ENCODE peak calls at places on chromosomes 16 and 17, in eight cellular contexts. F is upper lobe of left lung, P is heart left ventricle, J is IMR-90, O is A549, Q is HCT116, A is body of pancreas, Y is HepG2. C is an unnamed sample.

GRCh38 chr17:17155568-17155967 is 50.6 kb downstream of the PLD6 start:
- ATAC-seq in F (no peak), P (no peak), J (no peak), O (no peak), Q (no peak), A (no peak), Y (peak), C (no peak)

GRCh38 chr16:22962905-22963304 is 148.9 kb downstream of the HS3ST2 start:
- ATAC-seq in F (no peak), P (no peak), J (no peak), O (no peak), Q (no peak), A (no peak), Y (no peak), C (no peak)

GRCh38 chr17:63698381-63698885 is 1.5 kb downstream of the LIMD2 start:
- ATAC-seq in F (no peak), P (no peak), J (no peak), O (no peak), Q (no peak), A (peak), Y (peak), C (no peak)

GRCh38 chr16:88506723-88507122 is 53.6 kb downstream of the ZFPM1 start:
- ATAC-seq in F (no peak), P (no peak), J (no peak), O (no peak), Q (no peak), A (no peak), Y (no peak), C (no peak)

GRCh38 chr17:15185625-15185991 is 79.5 kb downstream of the PMP22 start:
- ATAC-seq in F (peak), P (peak), J (peak), O (no peak), Q (no peak), A (peak), Y (no peak), C (peak)

GRCh38 chr16:83774066-83774465 is 33.7 kb upstream of the HSBP1 start:
- ATAC-seq in F (peak), P (no peak), J (no peak), O (no peak), Q (no peak), A (no peak), Y (no peak), C (no peak)

GRCh38 chr16:86680137-86680536 is 101.8 kb downstream of the FOXL1 start:
- ATAC-seq in F (peak), P (peak), J (peak), O (no peak), Q (no peak), A (no peak), Y (no peak), C (no peak)

GRCh38 chr16:54750249-54750648 is 180.4 kb upstream of the IRX5 start:
- ATAC-seq in F (no peak), P (no peak), J (no peak), O (no peak), Q (no peak), A (no peak), Y (no peak), C (no peak)

GRCh38 chr17:59762022-59762825 is 54.8 kb downstream of the VMP1 start:
- ATAC-seq in F (no peak), P (no peak), J (peak), O (no peak), Q (peak), A (peak), Y (no peak), C (no peak)

GRCh38 chr17:1966274-1967086 is 58.7 kb downstream of the RTN4RL1 start:
- ATAC-seq in F (no peak), P (no peak), J (peak), O (peak), Q (no peak), A (peak), Y (no peak), C (no peak)

GRCh38 chr17:33686171-33686570 is 393.1 kb upstream of the ASIC2 start:
- ATAC-seq in F (peak), P (no peak), J (no peak), O (no peak), Q (no peak), A (no peak), Y (no peak), C (no peak)

GRCh38 chr17:17509601-17510425 is 13.6 kb upstream of the RASD1 start:
- ATAC-seq in F (no peak), P (no peak), J (no peak), O (no peak), Q (no peak), A (no peak), Y (no peak), C (no peak)

GRCh38 chr16:11707679-11708197 is 34.9 kb downstream of the TXNDC11 start:
- ATAC-seq in F (no peak), P (no peak), J (no peak), O (no peak), Q (no peak), A (no peak), Y (no peak), C (no peak)

GRCh38 chr17:39981207-39982068 is 831 bp downstream of the PSMD3 start:
- ATAC-seq in F (peak), P (no peak), J (no peak), O (peak), Q (no peak), A (no peak), Y (peak), C (no peak)

GRCh38 chr16:50458694-50459271 is 89.4 kb upstream of the NKD1 start:
- ATAC-seq in F (no peak), P (no peak), J (no peak), O (no peak), Q (no peak), A (no peak), Y (no peak), C (no peak)

GRCh38 chr17:48995871-48996695 is 1.1 kb upstream of the IGF2BP1 start:
- ATAC-seq in F (no peak), P (no peak), J (peak), O (peak), Q (peak), A (no peak), Y (peak), C (no peak)

GRCh38 chr17:49952912-49953497 is 16.0 kb upstream of the DLX4 start:
- ATAC-seq in F (no peak), P (no peak), J (no peak), O (peak), Q (peak), A (no peak), Y (no peak), C (peak)

GRCh38 chr16:14549789-14550153 is 80.3 kb downstream of the PARN start:
- ATAC-seq in F (no peak), P (peak), J (no peak), O (peak), Q (no peak), A (peak), Y (peak), C (no peak)

GRCh38 chr16:50711862-50712567 is 18.6 kb downstream of the NOD2 start:
- ATAC-seq in F (no peak), P (peak), J (no peak), O (no peak), Q (no peak), A (no peak), Y (no peak), C (peak)

GRCh38 chr16:73071131-73071940 is 23.4 kb upstream of the ZFHX3 start:
- ATAC-seq in F (peak), P (peak), J (peak), O (no peak), Q (no peak), A (peak), Y (peak), C (no peak)

GRCh38 chr16:11142261-11142630 is 113.8 kb downstream of the SOCS1 start:
- ATAC-seq in F (no peak), P (peak), J (no peak), O (no peak), Q (no peak), A (no peak), Y (no peak), C (no peak)

GRCh38 chr16:85019659-85020245 is 7.8 kb upstream of the KIAA0513 start:
- ATAC-seq in F (peak), P (peak), J (no peak), O (no peak), Q (no peak), A (peak), Y (no peak), C (peak)

GRCh38 chr17:48127371-48128051 is 19.9 kb downstream of the SNX11 start:
- ATAC-seq in F (no peak), P (no peak), J (peak), O (peak), Q (peak), A (no peak), Y (no peak), C (no peak)

GRCh38 chr16:10741844-10742243 is 1.8 kb upstream of the NUBP1 start:
- ATAC-seq in F (no peak), P (peak), J (no peak), O (no peak), Q (no peak), A (no peak), Y (no peak), C (no peak)

GRCh38 chr17:14545156-14545906 is 244.4 kb downstream of the HS3ST3B1 start:
- ATAC-seq in F (no peak), P (no peak), J (no peak), O (no peak), Q (no peak), A (no peak), Y (no peak), C (no peak)

GRCh38 chr17:1186214-1186820 is 6.5 kb upstream of the ABR start:
- ATAC-seq in F (no peak), P (peak), J (no peak), O (peak), Q (no peak), A (no peak), Y (no peak), C (no peak)

GRCh38 chr16:47666434-47666833 is 205.3 kb downstream of the PHKB start:
- ATAC-seq in F (no peak), P (no peak), J (no peak), O (no peak), Q (no peak), A (no peak), Y (no peak), C (no peak)

GRCh38 chr17:58043221-58044181 is 36.5 kb upstream of the SRSF1 start:
- ATAC-seq in F (no peak), P (no peak), J (no peak), O (no peak), Q (no peak), A (no peak), Y (no peak), C (no peak)

DNA sequence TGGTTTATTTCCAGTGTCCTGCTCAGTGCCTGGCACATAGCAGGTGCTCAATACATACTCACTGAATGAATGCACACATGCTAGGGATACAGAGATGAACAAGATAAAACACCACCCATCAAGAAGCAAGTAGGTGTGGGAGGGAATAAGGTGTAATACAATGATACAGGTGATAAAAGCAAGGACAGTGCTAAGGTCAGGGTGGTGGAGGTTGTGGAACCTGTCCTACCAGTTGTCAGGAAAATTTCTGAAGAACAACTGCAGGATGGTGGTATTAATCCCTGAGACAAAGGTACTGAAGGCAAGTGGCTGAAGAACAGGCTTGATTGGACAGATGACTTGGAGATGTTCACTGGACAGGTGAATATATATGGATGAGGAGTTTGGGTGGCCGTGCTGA is 1.8 kb downstream of the KNOP1 start:
- ATAC-seq in F (no peak), P (no peak), J (no peak), O (no peak), Q (no peak), A (no peak), Y (no peak), C (no peak)
- H3K4me3 ChIP-seq in F (no peak), P (peak), J (no peak), O (peak), Q (peak), A (no peak), Y (peak), C (no peak)

DNA sequence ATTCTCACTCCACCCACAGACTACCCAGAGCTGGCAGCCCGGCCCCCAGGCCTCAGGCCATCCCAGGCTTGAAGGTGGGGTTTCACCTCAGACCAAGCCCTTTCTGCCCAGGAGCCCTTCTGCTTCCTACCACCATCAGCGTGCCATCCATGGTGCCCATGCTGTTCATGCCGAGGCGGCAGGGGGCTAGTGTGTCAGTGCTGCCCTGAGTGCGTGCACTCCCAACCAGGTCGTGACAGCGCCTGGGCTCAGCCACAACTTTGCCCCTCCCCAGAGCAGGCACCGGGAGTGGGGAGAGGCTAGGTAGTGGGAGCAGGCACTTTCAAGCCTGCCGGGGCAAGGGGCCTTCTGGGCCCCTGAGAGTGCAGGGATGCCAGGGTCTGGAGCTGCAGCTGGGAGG is 8.5 kb downstream of the B3GNT9 start:
- ATAC-seq in F (no peak), P (no peak), J (no peak), O (no peak), Q (no peak), A (no peak), Y (no peak), C (no peak)
- TF ChIP-seq POLR2A in F (no peak), P (no peak), J (no peak), O (no peak), Q (no peak), A (no peak), Y (no peak), C (no peak)

GRCh38 chr17:78355045-78355641 is 4.7 kb downstream of the SOCS3 start:
- ATAC-seq in F (no peak), P (no peak), J (no peak), O (no peak), Q (no peak), A (no peak), Y (no peak), C (no peak)

GRCh38 chr17:78357177-78357586 is 2.7 kb downstream of the SOCS3 start:
- ATAC-seq in F (no peak), P (peak), J (peak), O (no peak), Q (no peak), A (no peak), Y (no peak), C (no peak)

GRCh38 chr17:78357687-78358537 is 2.0 kb downstream of the SOCS3 start:
- ATAC-seq in F (no peak), P (no peak), J (no peak), O (no peak), Q (no peak), A (no peak), Y (no peak), C (no peak)

GRCh38 chr17:78356163-78356713 is 3.6 kb downstream of the SOCS3 start:
- ATAC-seq in F (no peak), P (no peak), J (no peak), O (no peak), Q (no peak), A (no peak), Y (no peak), C (no peak)

DNA sequence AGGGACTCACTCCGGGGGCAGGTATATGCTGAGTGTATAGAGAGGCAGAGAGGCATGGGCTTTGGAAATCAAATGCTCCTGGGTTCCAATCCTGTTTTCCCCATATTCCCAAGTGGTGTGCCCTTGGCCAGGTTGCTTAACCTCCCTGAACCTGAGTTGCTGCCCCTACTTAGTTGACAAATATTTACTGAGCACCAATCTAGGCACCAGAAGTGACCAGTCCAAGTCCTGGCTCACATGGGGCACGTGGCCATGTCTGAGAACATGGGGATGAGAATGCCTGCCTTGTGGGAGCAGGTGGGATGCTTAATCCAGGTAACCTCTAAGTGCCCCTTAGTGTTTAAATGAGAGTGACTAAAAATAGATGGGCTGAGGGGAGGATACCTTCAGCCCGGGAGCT is 4.2 kb downstream of the SOCS3 start:
- ATAC-seq in F (no peak), P (no peak), J (no peak), O (no peak), Q (no peak), A (no peak), Y (no peak), C (no peak)
- H3K4me3 ChIP-seq in F (no peak), P (no peak), J (no peak), O (no peak), Q (no peak), A (no peak), Y (no peak), C (no peak)

DNA sequence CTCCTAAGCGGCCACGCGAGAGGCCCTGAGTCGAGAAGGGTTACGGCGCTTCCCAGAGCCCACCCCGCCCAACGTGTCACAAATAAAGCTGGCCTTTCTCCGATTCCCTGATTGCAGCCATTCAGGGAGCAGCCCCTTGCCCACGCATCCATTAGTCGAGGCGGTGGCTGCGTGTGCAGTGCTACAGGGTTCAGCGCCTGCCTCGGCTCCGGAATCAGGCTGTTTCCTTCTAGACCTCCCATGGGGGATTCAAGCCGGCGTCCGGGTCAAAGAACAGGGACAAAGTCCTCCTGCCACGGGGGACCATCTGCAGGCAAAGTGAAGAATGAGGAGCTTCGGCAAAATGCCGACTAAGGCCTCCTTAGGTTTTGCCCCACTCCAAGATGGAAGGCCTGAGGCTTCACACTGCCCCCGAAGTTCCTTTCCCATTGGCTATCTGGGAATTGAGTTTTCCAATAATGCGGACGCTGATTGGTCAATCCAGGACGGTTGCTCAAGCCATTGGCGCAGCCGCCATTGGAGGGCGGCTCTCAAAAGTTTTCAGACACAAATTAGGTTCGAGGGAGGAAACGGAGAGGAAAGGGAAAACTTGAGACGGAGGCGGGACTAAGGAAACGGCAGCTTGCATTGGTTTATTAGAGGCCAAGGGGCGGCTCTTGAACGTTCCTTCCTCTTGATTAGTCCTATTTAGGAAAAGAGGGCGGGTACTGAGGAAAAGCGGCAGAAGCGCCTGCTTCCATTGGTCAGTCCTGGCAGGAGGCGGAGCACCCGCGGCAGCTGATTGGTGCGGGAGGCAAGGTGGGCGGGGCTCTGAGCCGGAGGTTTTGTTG is 430 bp upstream of the KATNB1 start:
- ATAC-seq in F (peak), P (peak), J (peak), O (peak), Q (peak), A (peak), Y (peak), C (peak)
- TF ChIP-seq POLR2A in F (no peak), P (no peak), J (peak), O (peak), Q (peak), A (peak), Y (peak), C (peak)

GRCh38 chr17:82112181-82112865 is 14.3 kb upstream of the FASN start:
- ATAC-seq in F (peak), P (no peak), J (no peak), O (no peak), Q (no peak), A (no peak), Y (no peak), C (no peak)
- H3K4me3 ChIP-seq in F (no peak), P (no peak), J (no peak), O (no peak), Q (no peak), A (no peak), Y (no peak), C (no peak)

GRCh38 chr17:4673986-4674770 is 29.8 kb downstream of the PELP1 start:
- ATAC-seq in F (no peak), P (no peak), J (no peak), O (no peak), Q (no peak), A (no peak), Y (no peak), C (no peak)

GRCh38 chr17:4676777-4677176 is 27.2 kb downstream of the PELP1 start:
- ATAC-seq in F (no peak), P (no peak), J (no peak), O (no peak), Q (no peak), A (no peak), Y (no peak), C (no peak)

GRCh38 chr17:4675791-4676190 is 28.1 kb downstream of the PELP1 start:
- ATAC-seq in F (no peak), P (no peak), J (no peak), O (no peak), Q (no peak), A (no peak), Y (no peak), C (no peak)

GRCh38 chr17:4679652-4680051 is 24.3 kb downstream of the PELP1 start:
- ATAC-seq in F (peak), P (no peak), J (peak), O (peak), Q (peak), A (peak), Y (no peak), C (no peak)

GRCh38 chr17:4678448-4679026 is 25.4 kb downstream of the PELP1 start:
- ATAC-seq in F (peak), P (no peak), J (peak), O (peak), Q (peak), A (no peak), Y (no peak), C (no peak)
- TF ChIP-seq POLR2A in F (no peak), P (no peak), J (no peak), O (no peak), Q (no peak), A (no peak), Y (no peak), C (no peak)

DNA sequence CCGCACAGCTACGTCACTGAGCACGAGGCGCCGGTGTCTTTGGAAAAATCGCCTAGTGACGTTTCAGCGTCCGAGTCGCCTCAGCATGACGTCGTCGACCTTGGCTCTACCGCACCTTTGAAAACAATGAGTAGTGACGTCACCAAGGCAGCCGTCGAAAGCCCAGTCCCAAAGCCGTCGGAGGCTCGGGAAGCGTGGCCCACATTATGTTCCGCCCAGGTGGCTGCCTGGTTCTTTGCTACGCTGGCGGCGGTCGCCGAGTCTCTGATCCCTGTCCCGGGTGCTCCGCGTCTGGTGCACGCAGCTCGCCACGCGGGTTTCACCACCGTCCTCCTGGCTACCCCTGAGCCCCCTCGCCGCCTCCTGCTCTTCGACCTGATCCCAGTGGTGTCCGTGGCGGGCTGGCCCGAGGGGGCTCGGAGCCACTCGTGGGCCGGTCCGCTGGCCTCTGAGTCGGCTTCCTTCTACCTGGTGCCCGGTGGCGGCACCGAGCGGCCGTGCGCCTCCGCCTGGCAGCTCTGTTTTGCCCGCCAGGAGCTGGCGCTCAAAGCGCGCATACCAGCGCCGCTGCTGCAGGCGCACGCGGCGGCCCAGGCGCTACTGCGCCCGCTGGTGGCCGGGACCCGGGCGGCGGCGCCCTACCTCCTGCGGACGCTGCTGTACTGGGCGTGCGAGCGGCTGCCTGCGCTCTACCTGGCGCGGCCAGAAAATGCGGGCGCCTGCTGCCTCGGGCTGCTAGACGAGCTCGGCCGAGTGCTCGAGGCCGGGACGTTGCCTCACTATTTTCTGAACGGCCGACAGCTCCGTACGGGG is 1.5 kb downstream of the TMEM102 start:
- ATAC-seq in F (peak), P (peak), J (peak), O (peak), Q (peak), A (peak), Y (peak), C (peak)
- H3K4me3 ChIP-seq in F (no peak), P (peak), J (peak), O (peak), Q (peak), A (no peak), Y (no peak), C (peak)

GRCh38 chr16:2147981-2148671 is at the start of gene RAB26:
- ATAC-seq in F (peak), P (peak), J (peak), O (peak), Q (peak), A (peak), Y (peak), C (peak)
- TF ChIP-seq POLR2A in F (no peak), P (no peak), J (no peak), O (peak), Q (no peak), A (peak), Y (no peak), C (no peak)